ENCODE peak calls at places on chromosome 7, in six cellular contexts. T is right lobe of liver, D is spleen, Q is cardiac muscle cell, B is GM12865, W is heart right ventricle. L is an unnamed sample.
A peak's percentile ranks its signal among the peaks of the same experiment; 100 is the strongest.

GRCh38 chr7:15725036-15725435 is 38.6 kb upstream of the MEOX2 start:
- DNase-seq in T (no peak), D (no peak), Q (no peak), B (no peak), W (no peak), L (no peak)

GRCh38 chr7:155166108-155166507 is 96.0 kb downstream of the HTR5A start:
- DNase-seq in T (no peak), D (no peak), Q (no peak), B (no peak), W (no peak), L (no peak)

GRCh38 chr7:127035203-127035849 is 217.4 kb downstream of the GRM8 start:
- DNase-seq in T (no peak), D (no peak), Q (no peak), B (no peak), W (no peak), L (no peak)

GRCh38 chr7:91080351-91080750 is 183.9 kb upstream of the FZD1 start:
- DNase-seq in T (no peak), D (no peak), Q (no peak), B (no peak), W (no peak), L (no peak)

GRCh38 chr7:30906014-30906413 is 5.6 kb upstream of the AQP1 start:
- DNase-seq in T (no peak), D (no peak), Q (no peak), B (no peak), W (peak; percentile 16), L (no peak)

GRCh38 chr7:45044333-45044732 is 44.3 kb downstream of the CCM2 start:
- DNase-seq in T (no peak), D (no peak), Q (no peak), B (no peak), W (no peak), L (no peak)

GRCh38 chr7:108143658-108144420 is 13.7 kb upstream of the LAMB4 start:
- DNase-seq in T (no peak), D (no peak), Q (no peak), B (no peak), W (no peak), L (no peak)

GRCh38 chr7:82506702-82507101 is 63.1 kb upstream of the CACNA2D1 start:
- DNase-seq in T (no peak), D (no peak), Q (peak; percentile 76), B (no peak), W (peak; percentile 20), L (no peak)

GRCh38 chr7:100476108-100476780 is 2.8 kb downstream of the TSC22D4 start:
- DNase-seq in T (no peak), D (peak; percentile 76), Q (no peak), B (no peak), W (no peak), L (no peak)

GRCh38 chr7:12961910-12962309 is 274.5 kb downstream of the ARL4A start:
- DNase-seq in T (no peak), D (no peak), Q (no peak), B (no peak), W (no peak), L (no peak)

GRCh38 chr7:64581929-64582894 is 19.3 kb upstream of the ZNF680 start:
- DNase-seq in T (no peak), D (no peak), Q (peak; percentile 100), B (no peak), W (peak; percentile 18), L (no peak)

DNA sequence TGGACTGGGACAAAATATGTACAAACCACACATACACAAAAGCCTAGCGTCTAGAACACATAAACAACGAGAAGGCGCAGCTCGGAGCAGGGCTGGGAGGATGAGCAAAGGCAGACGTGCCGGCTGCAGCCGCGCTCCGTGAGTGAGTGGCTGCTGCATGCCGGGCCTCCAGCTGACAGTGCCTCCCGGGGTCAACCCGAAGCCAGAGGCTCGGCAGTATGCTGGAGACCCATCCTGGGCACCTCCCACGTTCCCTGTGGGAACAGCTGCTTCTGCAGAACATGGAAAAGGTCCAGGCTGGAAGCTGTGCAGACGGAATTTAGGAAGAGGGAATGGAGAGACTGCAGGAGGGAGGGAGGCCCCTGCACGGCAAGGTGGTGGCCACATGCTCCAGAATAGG is 3.6 kb upstream of the GPR146 start:
- DNase-seq in T (no peak), D (peak; percentile 75), Q (peak; percentile 76), B (no peak), W (no peak), L (peak; percentile 63)
- H3K4me3 ChIP-seq in T (no peak overlapping the region), D (no peak overlapping the region), Q (no peak overlapping the region), B (no peak overlapping the region), W (no peak overlapping the region), L (peak overlapping the region; percentile 4)

GRCh38 chr7:87217983-87218653 is 1.4 kb downstream of the TMEM243 start:
- DNase-seq in T (no peak), D (no peak), Q (no peak), B (no peak), W (no peak), L (no peak)

GRCh38 chr7:87220734-87221215 is 1.2 kb upstream of the TMEM243 start:
- DNase-seq in T (no peak), D (no peak), Q (peak; percentile 25), B (peak; percentile 22), W (no peak), L (no peak)

GRCh38 chr7:87220026-87220733 is 648 bp upstream of the TMEM243 start:
- DNase-seq in T (peak; percentile 78), D (peak; percentile 96), Q (peak; percentile 82), B (peak; percentile 92), W (peak; percentile 78), L (peak; percentile 20)

GRCh38 chr7:87218941-87219544 is 489 bp downstream of the TMEM243 start:
- DNase-seq in T (peak; percentile 77), D (peak; percentile 89), Q (peak; percentile 72), B (peak; percentile 83), W (peak; percentile 59), L (no peak)

DNA sequence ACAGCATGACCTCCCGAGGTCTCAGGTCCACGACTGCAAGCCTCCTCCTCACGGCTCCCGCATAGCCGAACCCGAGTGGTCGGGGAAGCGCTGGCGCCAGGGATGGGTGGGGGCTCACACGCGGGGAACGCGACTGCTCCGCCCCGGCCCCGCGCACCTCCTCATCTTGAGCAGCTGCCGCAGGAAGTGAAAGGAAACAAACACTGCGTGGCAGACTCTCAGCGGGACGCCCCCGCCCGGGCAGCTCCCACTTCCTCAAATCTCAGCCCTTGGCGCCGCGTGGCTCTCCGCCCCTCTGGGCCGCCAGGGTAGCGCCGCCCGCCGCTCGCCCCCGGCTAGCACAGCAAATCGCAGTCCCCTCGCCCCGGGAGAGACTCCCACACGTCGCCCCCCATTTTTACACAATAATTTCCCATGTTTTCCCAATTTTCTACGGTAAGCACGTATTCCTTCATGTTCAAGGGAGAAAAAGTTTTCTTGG is at the start of gene TMEM243:
- DNase-seq in T (peak; percentile 86), D (peak; percentile 98), Q (peak; percentile 79), B (peak; percentile 93), W (peak; percentile 80), L (no peak)
- TF ChIP-seq CTCF in T (no peak), D (peak; percentile 44), Q (peak; percentile 22), B (peak; percentile 40), W (peak; percentile 22), L (no peak)

GRCh38 chr7:133646493-133647154 is 393.7 kb downstream of the EXOC4 start:
- DNase-seq in T (no peak), D (no peak), Q (peak; percentile 3), B (no peak), W (no peak), L (no peak)

GRCh38 chr7:133652547-133652946 is 399.7 kb downstream of the EXOC4 start:
- DNase-seq in T (no peak), D (no peak), Q (no peak), B (no peak), W (no peak), L (no peak)

GRCh38 chr7:133650487-133651292 is 397.8 kb downstream of the EXOC4 start:
- DNase-seq in T (no peak), D (no peak), Q (peak; percentile 60), B (no peak), W (no peak), L (no peak)

GRCh38 chr7:133650067-133650466 is 397.2 kb downstream of the EXOC4 start:
- DNase-seq in T (no peak), D (no peak), Q (peak; percentile 94), B (no peak), W (no peak), L (no peak)

DNA sequence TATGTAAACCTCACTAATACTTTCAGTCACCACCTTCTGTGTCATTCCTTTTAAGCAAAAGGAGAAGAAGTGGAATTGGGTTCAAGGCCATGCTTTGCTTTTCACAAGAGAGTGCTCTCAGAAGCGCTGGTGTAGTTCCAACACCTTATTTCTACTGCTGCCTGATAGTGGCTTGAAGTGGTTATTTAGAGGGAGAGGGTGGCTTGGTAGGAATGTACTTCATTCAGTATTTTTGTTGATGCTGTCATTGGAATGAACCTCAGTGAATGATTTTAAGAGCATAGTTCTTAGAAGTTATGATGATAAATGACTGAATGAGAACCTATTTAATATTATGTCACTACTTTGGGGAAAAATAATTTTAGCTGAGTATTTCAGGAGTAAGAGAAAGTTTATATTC is 396.7 kb downstream of the EXOC4 start:
- DNase-seq in T (no peak), D (no peak), Q (peak; percentile 42), B (no peak), W (no peak), L (no peak)
- H3K4me3 ChIP-seq in T (no peak overlapping the region), D (no peak overlapping the region), Q (no peak overlapping the region), B (no peak overlapping the region), W (no peak overlapping the region), L (no peak overlapping the region)

GRCh38 chr7:28840515-28841125 is 117.5 kb downstream of the TRIL start:
- DNase-seq in T (no peak), D (no peak), Q (peak; percentile 21), B (no peak), W (no peak), L (no peak)
- TF ChIP-seq CTCF in T (peak; percentile 26), D (no peak), Q (peak; percentile 60), B (peak; percentile 36), W (peak; percentile 47), L (peak; percentile 49)

GRCh38 chr7:977326-978048 is 2.1 kb upstream of the COX19 start:
- DNase-seq in T (no peak), D (peak; percentile 76), Q (peak; percentile 34), B (no peak), W (no peak), L (no peak)

GRCh38 chr7:979886-980571 is 3.0 kb upstream of the CYP2W1 start:
- DNase-seq in T (no peak), D (no peak), Q (no peak), B (no peak), W (no peak), L (no peak)

GRCh38 chr7:978049-978346 is 2.6 kb upstream of the COX19 start:
- DNase-seq in T (no peak), D (no peak), Q (no peak), B (no peak), W (no peak), L (no peak)

GRCh38 chr7:976901-977325 is 1.6 kb upstream of the COX19 start:
- DNase-seq in T (no peak), D (no peak), Q (no peak), B (no peak), W (no peak), L (no peak)

DNA sequence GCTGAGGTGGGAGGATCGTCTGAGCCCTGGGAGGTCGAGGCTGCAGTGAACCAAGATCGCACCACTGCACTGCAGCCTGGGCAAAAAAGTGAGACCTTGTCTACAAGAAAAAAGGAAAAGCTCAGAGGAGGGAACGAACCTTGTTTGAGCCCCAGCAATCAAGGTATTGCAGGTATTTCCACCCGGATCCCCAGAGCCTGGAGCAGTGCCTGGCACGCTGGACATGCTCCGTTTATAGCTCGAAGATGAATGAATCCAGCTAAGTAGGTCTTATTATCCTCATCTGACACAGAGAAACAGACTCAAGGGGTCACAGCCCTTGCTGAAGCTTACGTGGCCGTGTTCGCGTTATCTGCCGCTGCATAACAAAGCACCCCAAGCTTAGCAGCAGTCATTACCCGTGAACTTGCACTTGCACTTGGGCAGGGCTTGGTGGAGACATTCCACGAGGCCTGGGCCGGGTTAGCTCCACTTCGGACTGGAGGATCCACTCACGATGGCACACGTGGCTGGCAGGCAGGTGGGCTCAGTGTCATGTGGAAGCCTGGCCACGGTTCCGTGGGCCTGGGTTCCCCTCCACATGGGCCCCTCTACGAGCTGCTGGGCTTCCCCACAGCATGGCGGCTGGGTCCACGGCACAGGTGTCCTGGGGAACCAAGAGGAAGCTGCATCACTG is 3.2 kb upstream of the COX19 start:
- DNase-seq in T (no peak), D (peak; percentile 75), Q (no peak), B (no peak), W (no peak), L (no peak)
- H3K4me3 ChIP-seq in T (no peak overlapping the region), D (no peak overlapping the region), Q (no peak overlapping the region), B (no peak overlapping the region), W (no peak overlapping the region), L (no peak overlapping the region)